ENCODE peak calls at places on chromosomes 6 and 20, in seven cellular contexts. P, T, S, B, G, A and E are unnamed samples.

GRCh38 chr20:34112600-34113061 is 588 bp upstream of the EIF2S2 start:
- DNase-seq in T (peak; percentile 48), S (no peak), G (no peak), A (peak; percentile 35), P (peak; percentile 83), B (peak; percentile 51), E (peak; percentile 45)

GRCh38 chr6:15485875-15486274 is 177.0 kb downstream of the DTNBP1 start:
- DNase-seq in T (no peak), P (no peak), A (no peak), S (no peak), B (no peak), G (no peak), E (no peak)

GRCh38 chr6:84645000-84645399 is 119.4 kb downstream of the TBX18 start:
- DNase-seq in P (no peak), A (no peak), S (peak; percentile 12), G (no peak), B (no peak), T (no peak), E (no peak)

GRCh38 chr20:18090044-18090443 is 32.3 kb upstream of the OVOL2 start:
- DNase-seq in B (no peak), T (no peak), G (no peak), A (no peak), P (peak; percentile 12), S (no peak), E (no peak)

GRCh38 chr6:161001421-161001820 is 9.9 kb downstream of the MAP3K4 start:
- DNase-seq in P (peak; percentile 26), G (no peak), T (peak; percentile 23), A (no peak), S (no peak), B (peak; percentile 4), E (no peak)

GRCh38 chr6:2990179-2990931 is 9.3 kb upstream of the NQO2 start:
- DNase-seq in A (no peak), B (no peak), P (peak; percentile 40), S (no peak), G (no peak), T (no peak), E (no peak)

GRCh38 chr6:42263165-42263852 is 45.6 kb upstream of the MRPS10 start:
- DNase-seq in A (no peak), P (no peak), T (no peak), B (no peak), G (no peak), S (no peak), E (no peak)

GRCh38 chr6:99613398-99613704 is 6.7 kb downstream of the PRDM13 start:
- DNase-seq in S (no peak), G (no peak), B (peak; percentile 75), T (no peak), A (peak; percentile 37), P (no peak), E (peak; percentile 83)

GRCh38 chr6:168359794-168360193 is 40.2 kb upstream of the DACT2 start:
- DNase-seq in S (no peak), B (no peak), G (no peak), A (peak; percentile 10), P (no peak), T (no peak), E (no peak)

GRCh38 chr20:44616604-44616964 is 34.2 kb downstream of the PKIG start:
- DNase-seq in S (no peak), B (peak; percentile 72), G (no peak), T (no peak), P (no peak), A (peak; percentile 70), E (no peak)

GRCh38 chr20:5642155-5642981 is 107.8 kb upstream of the SHLD1 start:
- DNase-seq in A (no peak), G (no peak), S (no peak), B (peak; percentile 55), P (peak; percentile 45), T (peak; percentile 36), E (peak; percentile 56)

GRCh38 chr20:1060985-1061384 is 57.4 kb upstream of the PSMF1 start:
- DNase-seq in T (no peak), S (no peak), A (no peak), P (no peak), G (no peak), B (no peak), E (no peak)

GRCh38 chr6:78511019-78511418 is 356.3 kb upstream of the IRAK1BP1 start:
- DNase-seq in T (no peak), P (no peak), S (no peak), G (no peak), A (no peak), B (no peak), E (no peak)

GRCh38 chr6:78517399-78517798 is 350.0 kb upstream of the IRAK1BP1 start:
- DNase-seq in T (no peak), G (no peak), P (no peak), A (no peak), S (no peak), B (no peak), E (no peak)

DNA sequence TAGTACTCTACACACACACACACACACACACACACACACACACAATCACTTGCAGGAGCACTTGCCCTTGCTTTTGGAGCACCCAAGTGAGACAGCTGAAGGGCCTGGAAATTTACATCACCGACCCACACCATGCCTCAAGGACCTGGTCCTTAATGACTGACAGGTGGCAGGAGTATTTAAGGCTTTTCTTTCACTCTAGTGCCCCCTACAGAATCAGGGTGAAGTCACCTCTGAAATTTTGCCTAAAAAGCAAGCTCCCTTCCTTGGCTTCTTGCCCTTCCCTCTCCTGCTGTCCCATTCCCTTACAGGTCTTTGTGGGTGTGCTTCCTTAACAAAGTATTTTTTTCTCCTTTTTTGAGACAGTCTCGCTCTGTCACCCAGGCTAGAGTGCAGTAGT is 353.5 kb upstream of the IRAK1BP1 start:
- DNase-seq in S (no peak), G (no peak), P (peak; percentile 34), B (peak; percentile 1), T (no peak), A (no peak), E (peak; percentile 17)
- TF ChIP-seq CTCF in S (peak; percentile 17), G (no peak), P (peak; percentile 27), B (no peak), T (no peak), A (no peak), E (peak; percentile 5)

DNA sequence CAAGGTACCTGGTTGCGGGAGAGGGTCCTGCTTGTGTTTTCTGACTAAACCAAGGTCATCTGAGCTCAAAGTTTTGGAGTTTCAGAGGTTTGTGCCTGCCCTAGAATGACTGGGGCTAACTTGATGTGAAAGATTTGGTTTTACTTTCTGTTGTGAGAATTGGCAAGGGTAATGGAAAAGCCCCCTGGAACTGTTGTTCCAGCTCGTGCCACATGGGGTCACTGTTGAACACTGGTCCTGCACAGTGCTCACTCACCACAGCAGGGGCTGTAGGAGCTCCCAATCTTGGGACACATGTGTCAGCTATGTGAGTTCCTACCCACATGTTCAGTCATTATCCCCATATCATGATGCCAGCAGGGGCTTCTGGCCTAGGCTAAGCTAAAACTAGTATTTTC is 6.5 kb downstream of the TGM6 start:
- DNase-seq in T (no peak), A (no peak), S (no peak), P (peak; percentile 70), B (peak; percentile 54), G (no peak), E (peak; percentile 76)
- H3K4me3 ChIP-seq in T (no peak overlapping the region), A (no peak overlapping the region), S (no peak overlapping the region), P (no peak overlapping the region), B (no peak overlapping the region), G (no peak overlapping the region), E (no peak overlapping the region)

GRCh38 chr6:140245641-140246040 is 871.2 kb upstream of the CITED2 start:
- DNase-seq in G (no peak), S (no peak), T (no peak), P (no peak), A (no peak), B (no peak), E (no peak)
- TF ChIP-seq CTCF in G (no peak), S (no peak), T (no peak), P (no peak), A (no peak), B (no peak), E (no peak)

DNA sequence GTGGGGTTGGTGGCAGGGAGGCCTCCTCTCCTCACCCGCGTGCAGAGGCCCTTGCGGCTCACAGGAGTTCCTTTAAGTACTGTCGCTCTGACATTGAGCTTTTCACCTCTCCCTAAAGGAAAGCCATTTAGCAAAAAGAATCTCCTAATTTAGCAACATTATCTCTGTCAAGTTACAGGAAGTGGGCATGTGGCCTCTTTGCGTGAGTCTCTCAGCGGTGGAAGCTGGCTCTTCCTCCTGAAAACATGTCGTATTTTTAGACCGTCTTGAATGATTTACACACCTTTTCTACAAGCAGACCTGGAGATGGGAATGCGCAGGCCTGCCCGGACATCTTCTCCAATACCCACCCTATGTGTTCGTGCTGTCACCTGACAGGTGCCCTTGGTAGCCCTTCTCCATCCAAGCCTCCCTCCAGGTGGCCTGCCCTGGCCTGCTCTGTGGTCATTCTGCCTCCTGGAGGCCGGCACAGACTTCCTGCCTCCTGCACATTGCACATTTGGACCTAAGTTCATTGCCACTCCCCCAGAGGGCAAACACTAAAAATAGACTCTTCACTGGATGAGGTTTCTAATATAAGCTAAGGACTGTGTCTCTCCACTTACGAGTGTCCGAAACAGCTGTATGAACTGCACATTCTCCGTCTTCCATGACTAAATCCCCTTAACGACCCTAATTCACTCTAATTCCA is 18.5 kb upstream of the PHACTR3 start:
- DNase-seq in P (peak; percentile 89), A (no peak), S (no peak), B (peak; percentile 35), G (no peak), T (no peak), E (no peak)
- H3K4me3 ChIP-seq in P (peak overlapping the region; percentile 35), A (no peak overlapping the region), S (no peak overlapping the region), B (no peak overlapping the region), G (no peak overlapping the region), T (no peak overlapping the region), E (no peak overlapping the region)